ENCODE peak calls at places on chromosomes 5 and 9, in ten cellular contexts. A is neural crest cell; O is colonic mucosa; I is CD14-positive monocyte; R is prostate gland; S is naive thymus-derived CD8-positive, alpha-beta T cell; L is cardiac fibroblast; N is NCI-H748 treated with DMSO at 0.1 percent for 48 hours; G is transverse colon; P is T-helper 17 cell. B is an unnamed sample.
A peak's percentile ranks its signal among the peaks of the same experiment; 100 is the strongest.

GRCh38 chr9:37119360-37119759 is 1.0 kb upstream of the ZCCHC7 start:
- DNase-seq in A (no peak), O (no peak), I (no peak), R (no peak), S (no peak), L (no peak), N (no peak), G (no peak), P (no peak), B (no peak)

GRCh38 chr9:100058699-100059579 is 39.9 kb downstream of the ERP44 start:
- DNase-seq in A (no peak), O (no peak), I (no peak), R (no peak), S (no peak), L (no peak), N (no peak), G (no peak), P (no peak), B (no peak)

GRCh38 chr5:68962632-68963484 is 131.0 kb upstream of the SLC30A5 start:
- DNase-seq in A (peak; percentile 71), O (peak; percentile 81), I (no peak), R (peak; percentile 68), S (no peak), L (peak; percentile 76), N (peak; percentile 64), G (peak; percentile 63), P (no peak), B (peak; percentile 86)

GRCh38 chr5:37638897-37639296 is 200.9 kb downstream of the GDNF start:
- DNase-seq in A (no peak), O (no peak), I (no peak), R (no peak), S (no peak), L (no peak), N (no peak), G (no peak), P (no peak), B (no peak)

GRCh38 chr9:109775516-109775915 is 4.5 kb upstream of the PALM2AKAP2 start:
- DNase-seq in A (no peak), O (no peak), I (no peak), R (no peak), S (no peak), L (peak; percentile 47), N (no peak), G (no peak), P (no peak), B (peak; percentile 52)

GRCh38 chr5:96868603-96869371 is 7.5 kb upstream of the ERAP2 start:
- DNase-seq in A (no peak), O (no peak), I (no peak), R (peak; percentile 38), S (no peak), L (peak; percentile 88), N (peak; percentile 35), G (no peak), P (no peak), B (peak; percentile 72)

GRCh38 chr9:1210954-1211353 is 160.8 kb downstream of the DMRT2 start:
- DNase-seq in A (no peak), O (no peak), I (no peak), R (no peak), S (no peak), L (no peak), N (no peak), G (no peak), P (no peak), B (no peak)

GRCh38 chr9:134557331-134557730 is 84.3 kb upstream of the COL5A1 start:
- DNase-seq in A (no peak), O (no peak), I (no peak), R (no peak), S (no peak), L (no peak), N (no peak), G (no peak), P (no peak), B (no peak)

GRCh38 chr9:69118656-69119055 is 55.4 kb upstream of the TJP2 start:
- DNase-seq in A (no peak), O (no peak), I (no peak), R (peak; percentile 0), S (no peak), L (no peak), N (no peak), G (no peak), P (no peak), B (no peak)

GRCh38 chr5:133863857-133864585 is 104.4 kb downstream of the C5orf15 start:
- DNase-seq in A (no peak), O (no peak), I (no peak), R (no peak), S (no peak), L (no peak), N (no peak), G (no peak), P (no peak), B (no peak)

GRCh38 chr5:172223901-172224873 is 30.2 kb downstream of the EFCAB9 start:
- DNase-seq in A (no peak), O (no peak), I (no peak), R (no peak), S (no peak), L (no peak), N (no peak), G (no peak), P (no peak), B (no peak)

GRCh38 chr5:83177803-83178202 is 100.5 kb downstream of the XRCC4 start:
- DNase-seq in A (no peak), O (no peak), I (no peak), R (no peak), S (no peak), L (no peak), N (no peak), G (no peak), P (no peak), B (no peak)

GRCh38 chr5:55276771-55277170 is 30.7 kb downstream of the DHX29 start:
- DNase-seq in A (no peak), O (no peak), I (no peak), R (no peak), S (no peak), L (no peak), N (no peak), G (no peak), P (no peak), B (peak; percentile 18)

GRCh38 chr5:95620870-95621838 is 1.3 kb downstream of the GPR150 start:
- DNase-seq in A (peak; percentile 41), O (peak; percentile 45), I (no peak), R (no peak), S (peak; percentile 17), L (peak; percentile 23), N (peak; percentile 43), G (peak; percentile 32), P (peak; percentile 24), B (peak; percentile 42)

GRCh38 chr9:35962126-35962906 is 4.4 kb upstream of the OR2S2 start:
- DNase-seq in A (no peak), O (no peak), I (no peak), R (no peak), S (no peak), L (peak; percentile 72), N (no peak), G (peak; percentile 37), P (no peak), B (peak; percentile 97)

GRCh38 chr5:123086376-123087055 is 2.5 kb upstream of the PRDM6 start:
- DNase-seq in A (no peak), O (no peak), I (no peak), R (no peak), S (no peak), L (no peak), N (no peak), G (no peak), P (no peak), B (no peak)

GRCh38 chr9:33250458-33250995 is 10.6 kb downstream of the SPINK4 start:
- DNase-seq in A (no peak), O (no peak), I (no peak), R (no peak), S (no peak), L (peak; percentile 48), N (no peak), G (no peak), P (no peak), B (peak; percentile 93)

GRCh38 chr9:22682536-22683392 is 236.1 kb downstream of the DMRTA1 start:
- DNase-seq in A (no peak), O (no peak), I (no peak), R (no peak), S (no peak), L (peak; percentile 46), N (peak; percentile 73), G (no peak), P (no peak), B (peak; percentile 73)

GRCh38 chr9:18142964-18143363 is 331.0 kb upstream of the ADAMTSL1 start:
- DNase-seq in A (no peak), O (peak; percentile 35), I (no peak), R (no peak), S (no peak), L (peak; percentile 37), N (no peak), G (no peak), P (no peak), B (peak; percentile 26)

GRCh38 chr9:69877852-69878507 is 57.4 kb downstream of the CFAP95 start:
- DNase-seq in A (no peak), O (no peak), I (no peak), R (no peak), S (no peak), L (peak; percentile 64), N (peak; percentile 38), G (no peak), P (no peak), B (peak; percentile 57)

GRCh38 chr5:180135128-180135955 is 63.8 kb upstream of the RNF130 start:
- DNase-seq in A (no peak), O (peak; percentile 12), I (peak; percentile 66), R (no peak), S (no peak), L (peak; percentile 80), N (no peak), G (no peak), P (no peak), B (peak; percentile 46)

GRCh38 chr5:176812269-176813259 is 2.2 kb downstream of the UNC5A start:
- DNase-seq in A (peak; percentile 73), O (no peak), I (no peak), R (no peak), S (no peak), L (peak; percentile 30), N (peak; percentile 12), G (no peak), P (no peak), B (peak; percentile 79)

GRCh38 chr9:21994996-21995651 is 533 bp downstream of the CDKN2B-AS1 start:
- DNase-seq in A (peak; percentile 44), O (peak; percentile 80), I (peak; percentile 89), R (peak; percentile 38), S (peak; percentile 47), L (peak; percentile 75), N (peak; percentile 83), G (peak; percentile 87), P (peak; percentile 64), B (peak; percentile 80)

GRCh38 chr9:79057576-79057975 is 514.2 kb upstream of the TLE4 start:
- DNase-seq in A (no peak), O (no peak), I (no peak), R (no peak), S (no peak), L (no peak), N (no peak), G (no peak), P (no peak), B (peak; percentile 23)

GRCh38 chr5:171783051-171783450 is 2.6 kb upstream of the SMIM23 start:
- DNase-seq in A (no peak), O (no peak), I (no peak), R (no peak), S (no peak), L (peak; percentile 35), N (no peak), G (no peak), P (no peak), B (peak; percentile 35)

GRCh38 chr5:27341342-27341741 is 303.0 kb upstream of the CDH9 start:
- DNase-seq in A (no peak), O (no peak), I (no peak), R (no peak), S (no peak), L (no peak), N (peak; percentile 96), G (no peak), P (no peak), B (no peak)

GRCh38 chr9:126791406-126792230 is 13.2 kb upstream of the ZBTB43 start:
- DNase-seq in A (no peak), O (peak; percentile 4), I (no peak), R (no peak), S (no peak), L (peak; percentile 80), N (no peak), G (no peak), P (no peak), B (peak; percentile 71)

GRCh38 chr9:133506653-133507038 is 18.1 kb downstream of the MYMK start:
- DNase-seq in A (no peak), O (no peak), I (no peak), R (no peak), S (no peak), L (peak; percentile 90), N (no peak), G (no peak), P (no peak), B (peak; percentile 94)